ENCODE peak calls at places on chromosomes 3 and 15, in seven cellular contexts. Z is BJ; O is WTC11; T is breast epithelium; J is CD8-positive, alpha-beta T cell; P is AG09319; H is foreskin fibroblast. S is an unnamed sample.

GRCh38 chr3:177312491-177312890 is 115.2 kb upstream of the TBL1XR1 start:
- DNase-seq in O (no peak), P (no peak), J (no peak), T (no peak), Z (no peak), H (no peak), S (no peak)

GRCh38 chr3:27535809-27536392 is 51.7 kb upstream of the SLC4A7 start:
- DNase-seq in T (no peak), P (no peak), Z (no peak), O (no peak), J (no peak), H (peak; percentile 74), S (no peak)

GRCh38 chr3:45773044-45773443 is 23.3 kb downstream of the SLC6A20 start:
- DNase-seq in H (no peak), O (no peak), T (no peak), P (no peak), J (no peak), Z (no peak), S (no peak)

GRCh38 chr3:172467170-172467824 is 19.0 kb upstream of the GHSR start:
- DNase-seq in H (peak; percentile 20), Z (no peak), T (no peak), P (no peak), O (no peak), J (no peak), S (no peak)

GRCh38 chr3:157585386-157585785 is 82.2 kb upstream of the VEPH1 start:
- DNase-seq in T (no peak), P (no peak), J (no peak), Z (no peak), O (no peak), H (no peak), S (no peak)

GRCh38 chr15:37037256-37037655 is 63.1 kb downstream of the MEIS2 start:
- DNase-seq in T (no peak), H (no peak), Z (no peak), P (no peak), O (no peak), J (no peak), S (no peak)

GRCh38 chr3:128343287-128344045 is 123.2 kb downstream of the DNAJB8 start:
- DNase-seq in O (no peak), Z (peak; percentile 7), T (peak; percentile 35), J (no peak), P (no peak), H (peak; percentile 73), S (no peak)

GRCh38 chr3:125119752-125120369 is 64.1 kb upstream of the HEG1 start:
- DNase-seq in T (no peak), J (peak; percentile 62), H (no peak), Z (no peak), O (no peak), P (no peak), S (no peak)

GRCh38 chr3:30268288-30268687 is 338.1 kb upstream of the TGFBR2 start:
- DNase-seq in O (no peak), P (no peak), H (no peak), T (no peak), Z (no peak), J (no peak), S (no peak)

GRCh38 chr15:66834863-66835557 is 133.0 kb downstream of the SMAD6 start:
- DNase-seq in Z (no peak), P (no peak), O (peak; percentile 70), H (no peak), T (no peak), J (no peak), S (no peak)

GRCh38 chr3:10596746-10597448 is 91.5 kb upstream of the ATP2B2 start:
- DNase-seq in Z (no peak), T (no peak), P (no peak), H (no peak), O (no peak), J (no peak), S (no peak)

GRCh38 chr3:42501321-42501680 is 1.1 kb upstream of the VIPR1 start:
- DNase-seq in Z (no peak), T (no peak), O (peak; percentile 57), P (no peak), H (peak; percentile 24), J (no peak), S (no peak)

GRCh38 chr3:42500909-42501308 is 1.5 kb upstream of the VIPR1 start:
- DNase-seq in O (no peak), Z (no peak), T (peak; percentile 2), J (no peak), H (no peak), P (no peak), S (no peak)

GRCh38 chr3:42502429-42503250 is at the start of gene VIPR1:
- DNase-seq in O (peak; percentile 95), H (peak; percentile 27), T (peak; percentile 88), P (no peak), J (peak; percentile 97), Z (no peak), S (no peak)

GRCh38 chr3:42503251-42503924 is 945 bp downstream of the VIPR1 start:
- DNase-seq in T (peak; percentile 21), O (no peak), H (no peak), P (no peak), J (peak; percentile 48), Z (no peak), S (no peak)

DNA sequence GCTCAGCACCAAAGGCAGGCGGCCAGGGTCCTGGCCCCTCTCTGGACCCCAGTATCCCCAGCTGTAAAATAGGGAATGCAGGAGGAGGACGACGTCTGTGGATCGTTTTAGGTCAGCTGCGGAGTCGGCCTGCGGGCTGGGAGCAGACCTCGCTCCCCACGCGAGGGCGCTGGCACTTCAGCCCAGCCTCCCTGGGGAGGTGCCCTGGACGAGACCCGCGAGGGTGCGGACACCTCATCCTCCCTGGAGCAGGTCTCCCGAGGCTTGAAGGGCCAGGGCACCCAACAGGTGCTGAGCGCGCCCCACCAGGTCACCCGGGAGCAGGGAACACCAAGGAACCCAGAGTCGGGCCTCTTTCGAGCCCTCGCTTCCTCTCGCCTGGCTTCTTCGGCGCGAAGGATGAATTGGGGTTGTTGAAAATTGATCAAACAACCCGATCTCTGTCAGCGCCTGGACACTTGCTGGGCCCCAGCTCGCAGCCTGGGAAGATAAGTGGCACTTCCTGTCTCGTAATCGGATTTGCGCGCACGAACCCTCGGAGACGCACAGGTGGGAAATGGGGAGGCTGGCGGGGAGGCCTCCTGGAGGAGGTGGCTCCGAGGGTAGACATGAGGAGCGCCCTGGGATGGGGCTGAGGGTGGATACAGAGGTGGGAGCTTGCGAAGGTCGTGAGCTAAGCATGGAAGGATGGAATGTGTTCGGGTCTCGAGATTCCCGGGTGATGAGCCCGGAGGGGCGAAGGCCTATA is 588 bp upstream of the VIPR1 start:
- DNase-seq in J (peak; percentile 82), P (no peak), Z (no peak), T (peak; percentile 62), O (peak; percentile 53), H (peak; percentile 58), S (no peak)
- TF ChIP-seq CTCF in J (peak; percentile 65), P (peak; percentile 42), Z (peak; percentile 57), T (peak; percentile 44), O (no peak), H (peak; percentile 32), S (no peak)

GRCh38 chr3:69236808-69237707 is 114.7 kb upstream of the LMOD3 start:
- DNase-seq in T (no peak), H (no peak), Z (no peak), J (no peak), P (no peak), O (no peak), S (no peak)
- TF ChIP-seq CTCF in T (no peak), H (no peak), Z (no peak), J (no peak), P (no peak), O (no peak), S (no peak)

DNA sequence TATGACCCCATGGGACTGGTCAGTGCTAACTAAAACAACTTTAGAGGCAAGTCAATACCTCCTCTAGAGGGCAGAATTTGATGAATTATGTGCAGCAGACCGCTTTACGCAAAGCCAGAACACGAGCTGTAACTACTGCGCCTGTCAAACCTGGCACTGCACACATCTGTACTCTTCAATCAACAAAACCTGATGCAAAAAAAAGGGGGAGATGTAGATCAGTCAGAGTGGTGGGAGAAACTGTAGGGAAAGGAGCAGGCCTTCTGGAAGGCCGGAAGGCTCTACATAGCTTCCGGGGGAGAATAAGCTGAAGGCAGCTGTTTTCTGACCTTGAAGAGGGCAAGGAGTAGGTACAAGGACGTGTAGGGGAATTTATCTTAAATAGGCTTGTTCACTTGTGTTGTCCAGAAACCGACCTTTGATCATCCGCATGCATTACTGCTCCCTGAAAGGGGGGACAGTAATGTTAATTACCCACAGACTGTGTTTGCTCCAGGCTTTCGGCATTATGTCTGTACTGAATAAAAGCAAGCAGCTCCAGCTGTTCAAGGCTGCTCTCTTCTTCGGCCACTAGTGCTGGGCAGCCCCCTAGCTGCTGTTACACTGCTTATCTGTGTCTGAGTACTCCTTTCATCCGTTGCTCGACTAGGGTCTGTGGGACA is 41.0 kb downstream of the GPR160 start:
- DNase-seq in H (no peak), J (no peak), T (no peak), P (no peak), O (peak; percentile 23), Z (no peak), S (no peak)
- TF ChIP-seq CTCF in H (no peak), J (no peak), T (no peak), P (no peak), O (no peak), Z (no peak), S (no peak)

DNA sequence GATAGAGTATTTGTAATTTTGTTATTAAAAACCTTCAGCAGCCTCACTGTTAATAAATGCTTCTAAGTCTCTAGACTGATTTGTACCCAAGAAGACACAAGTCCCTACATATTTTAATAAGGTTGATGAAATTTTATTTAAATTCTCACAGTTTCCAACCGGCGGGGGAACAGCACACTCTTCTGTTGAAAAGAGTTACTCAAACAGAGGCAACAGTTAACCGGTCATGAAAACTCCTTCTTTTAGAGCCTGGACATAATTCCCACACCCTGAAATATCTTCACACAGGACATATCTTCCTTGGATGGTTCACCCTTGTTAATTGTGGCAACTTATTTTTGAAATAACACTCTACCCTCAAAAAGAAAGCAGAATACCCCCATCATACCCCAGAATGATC is 278.8 kb downstream of the FOXP1 start:
- DNase-seq in P (no peak), Z (no peak), O (no peak), T (no peak), H (peak; percentile 64), J (no peak), S (no peak)
- TF ChIP-seq CTCF in P (peak; percentile 35), Z (no peak), O (no peak), T (no peak), H (no peak), J (peak; percentile 58), S (no peak)

GRCh38 chr15:101611580-101612299 is 40.4 kb downstream of the TM2D3 start:
- DNase-seq in Z (no peak), O (no peak), P (no peak), T (no peak), J (no peak), H (no peak), S (no peak)
- TF ChIP-seq CTCF in Z (no peak), O (no peak), P (no peak), T (no peak), J (no peak), H (no peak), S (no peak)

S was measured in omental fat pad.